ENCODE peak calls at places on chromosomes 11 and 22, in five cellular contexts. X is CD8-positive, alpha-beta memory T cell; H is non-pigmented ciliary epithelial cell; B is nephron progenitor cell; D is NCI-H460. C is an unnamed sample.

GRCh38 chr11:32034680-32035079 is 56.2 kb upstream of the RCN1 start:
- DNase-seq in X (no peak), B (no peak), H (peak), D (no peak), C (peak)

GRCh38 chr11:17927643-17928343 is 85.1 kb downstream of the SERGEF start:
- DNase-seq in H (peak), X (no peak), B (no peak), D (no peak), C (peak)

GRCh38 chr11:67558084-67558772 is 25.4 kb upstream of the GSTP1 start:
- DNase-seq in X (no peak), B (no peak), H (no peak), D (no peak), C (peak)

GRCh38 chr22:26995222-26995621 is 337.8 kb downstream of the MIAT start:
- DNase-seq in H (no peak), X (no peak), D (no peak), B (no peak), C (no peak)

GRCh38 chr11:65571940-65572339 is 398 bp upstream of the FAM89B start:
- DNase-seq in X (no peak), D (peak), H (no peak), B (no peak), C (peak)

GRCh38 chr11:110430267-110431211 is 791 bp downstream of the FDX1 start:
- DNase-seq in D (no peak), X (no peak), B (no peak), H (no peak), C (peak)

GRCh38 chr11:126172596-126173038 is 38.8 kb downstream of the RPUSD4 start:
- DNase-seq in X (no peak), H (no peak), D (no peak), B (no peak), C (peak)

GRCh38 chr11:116930177-116930576 is 92.8 kb upstream of the APOA1 start:
- DNase-seq in B (no peak), X (peak), D (peak), H (no peak), C (peak)

GRCh38 chr11:131889146-131889577 is 518.7 kb downstream of the NTM start:
- DNase-seq in H (peak), X (no peak), D (no peak), B (peak), C (peak)

GRCh38 chr11:36305047-36305446 is 9.0 kb downstream of the PRR5L start:
- DNase-seq in H (no peak), X (no peak), D (no peak), B (no peak), C (no peak)

GRCh38 chr11:19786644-19787043 is 74.0 kb downstream of the NAV2 start:
- DNase-seq in X (no peak), B (no peak), H (no peak), D (no peak), C (no peak)

GRCh38 chr11:110972640-110973039 is 260.4 kb upstream of the ARHGAP20 start:
- DNase-seq in B (no peak), D (peak), X (no peak), H (peak), C (peak)

GRCh38 chr11:63931045-63931444 is 7.8 kb upstream of the NAA40 start:
- DNase-seq in H (no peak), X (no peak), D (no peak), B (no peak), C (no peak)

GRCh38 chr22:49740242-49740641 is 87.4 kb downstream of the BRD1 start:
- DNase-seq in H (no peak), X (no peak), B (no peak), D (no peak), C (no peak)

GRCh38 chr11:112364962-112365481 is 104.4 kb upstream of the PLET1 start:
- DNase-seq in H (peak), X (no peak), B (no peak), D (no peak), C (peak)

GRCh38 chr11:23543651-23544216 is 683.5 kb upstream of the CCDC179 start:
- DNase-seq in X (no peak), B (no peak), D (no peak), H (no peak), C (no peak)